ENCODE peak calls at places on chromosome 1, in eight cellular contexts. T is Ammon's horn, G is NCI-H1092 treated with DMSO at 0.1 percent for 48 hours, X is smooth muscle cell of the brain vasculature, A is progenitor cell of endocrine pancreas, Z is NCI-H1694 treated with DMSO at 0.1 percent for 48 hours, I is endothelial cell, S is NCI-H2029. B is an unnamed sample.

GRCh38 chr1:117561551-117561950 is 44.3 kb upstream of the TENT5C start:
- DNase-seq in T (no peak), G (no peak), X (no peak), A (no peak), Z (no peak), I (no peak), S (no peak), B (no peak)

GRCh38 chr1:34315974-34316373 is 139.3 kb downstream of the C1orf94 start:
- DNase-seq in T (no peak), G (no peak), X (no peak), A (no peak), Z (no peak), I (no peak), S (no peak), B (no peak)

GRCh38 chr1:56626546-56626945 is 18.6 kb upstream of the PRKAA2 start:
- DNase-seq in T (no peak), G (no peak), X (no peak), A (no peak), Z (no peak), I (no peak), S (no peak), B (no peak)

GRCh38 chr1:62590255-62590969 is 6.9 kb upstream of the ANGPTL3 start:
- DNase-seq in T (no peak), G (no peak), X (no peak), A (no peak), Z (no peak), I (no peak), S (no peak), B (no peak)

GRCh38 chr1:67616394-67616985 is 68.5 kb upstream of the GADD45A start:
- DNase-seq in T (no peak), G (no peak), X (no peak), A (no peak), Z (no peak), I (no peak), S (no peak), B (no peak)

GRCh38 chr1:61741682-61742619 is at the start of gene PATJ:
- DNase-seq in T (peak; percentile 45), G (peak; percentile 11), X (no peak), A (peak; percentile 80), Z (peak; percentile 37), I (peak; percentile 52), S (peak; percentile 95), B (peak; percentile 85)

GRCh38 chr1:63148825-63149645 is 173.3 kb upstream of the FOXD3 start:
- DNase-seq in T (peak; percentile 77), G (peak; percentile 8), X (no peak), A (peak; percentile 17), Z (peak; percentile 65), I (peak; percentile 48), S (peak; percentile 14), B (peak; percentile 44)

GRCh38 chr1:85047472-85048295 is 616 bp downstream of the MCOLN3 start:
- DNase-seq in T (no peak), G (peak; percentile 15), X (no peak), A (peak; percentile 45), Z (no peak), I (peak; percentile 16), S (peak; percentile 13), B (peak; percentile 69)

B was measured in NCI-H510A treated with DMSO at 0.1 percent for 48 hours.